ENCODE peak calls at places on chromosomes 16 and 17, in five cellular contexts. S is AG04450, Q is prostate gland, H is AG04449, E is EH. U is an unnamed sample.

GRCh38 chr17:80455328-80455710 is 21.1 kb downstream of the NPTX1 start:
- DNase-seq in S (no peak), Q (no peak), H (no peak), E (peak; percentile 64), U (peak; percentile 49)

GRCh38 chr17:56936697-56937322 is 23.0 kb upstream of the TRIM25 start:
- DNase-seq in S (no peak), Q (no peak), H (no peak), E (no peak), U (no peak)

GRCh38 chr16:745739-746138 is 4.9 kb upstream of the CIAO3 start:
- DNase-seq in S (no peak), Q (no peak), H (no peak), E (no peak), U (no peak)

GRCh38 chr16:735982-736453 is 4.8 kb downstream of the CIAO3 start:
- DNase-seq in S (no peak), Q (no peak), H (no peak), E (no peak), U (no peak)

GRCh38 chr17:28407974-28408306 is 1.9 kb upstream of the SLC46A1 start:
- DNase-seq in S (no peak), Q (no peak), H (no peak), E (no peak), U (no peak)

GRCh38 chr17:2094891-2095535 is 40.1 kb downstream of the HIC1 start:
- DNase-seq in S (no peak), Q (peak; percentile 92), H (no peak), E (peak; percentile 62), U (no peak)

GRCh38 chr16:84228321-84228838 is 11.4 kb downstream of the KCNG4 start:
- DNase-seq in S (peak; percentile 66), Q (no peak), H (peak; percentile 36), E (peak; percentile 94), U (no peak)

GRCh38 chr17:75488693-75489510 is 26.4 kb downstream of the CASKIN2 start:
- DNase-seq in S (no peak), Q (no peak), H (no peak), E (no peak), U (no peak)

GRCh38 chr16:67100569-67101300 is 9.0 kb upstream of the PHAF1 start:
- DNase-seq in S (no peak), Q (no peak), H (no peak), E (no peak), U (no peak)

GRCh38 chr16:67543036-67543435 is 14.4 kb downstream of the RIPOR1 start:
- DNase-seq in S (no peak), Q (no peak), H (no peak), E (no peak), U (no peak)

GRCh38 chr17:49297141-49297540 is 64.9 kb downstream of the ZNF652 start:
- DNase-seq in S (no peak), Q (no peak), H (no peak), E (no peak), U (no peak)

GRCh38 chr17:17141860-17142552 is 64.1 kb downstream of the PLD6 start:
- DNase-seq in S (no peak), Q (peak; percentile 39), H (no peak), E (peak; percentile 40), U (peak; percentile 58)

GRCh38 chr17:42984486-42984885 is 4.1 kb downstream of the RUNDC1 start:
- DNase-seq in S (no peak), Q (peak; percentile 48), H (no peak), E (no peak), U (no peak)

GRCh38 chr16:65476556-65476955 is 354.7 kb upstream of the CDH11 start:
- DNase-seq in S (no peak), Q (no peak), H (no peak), E (no peak), U (no peak)

GRCh38 chr17:1179635-1180433 is at the start of gene ABR:
- DNase-seq in S (no peak), Q (peak; percentile 50), H (no peak), E (peak; percentile 54), U (peak; percentile 43)

GRCh38 chr17:74795327-74796020 is 19.3 kb upstream of the NAT9 start:
- DNase-seq in S (no peak), Q (no peak), H (no peak), E (no peak), U (no peak)

GRCh38 chr16:86199182-86199581 is 300.2 kb downstream of the IRF8 start:
- DNase-seq in S (no peak), Q (no peak), H (no peak), E (no peak), U (no peak)

U was measured in neural crest cell.